ENCODE peak calls at places on chromosomes 2 and 18, in seven cellular contexts. One of them, this sample, is unnamed.

GRCh38 chr18:27400001-27400400 is 214.9 kb upstream of the CHST9 start:
- DNase-seq in endodermal cell: peak
- DNase-seq in cardiac muscle cell: no peak
- DNase-seq in upper lobe of left lung: no peak
- DNase-seq in astrocyte of the spinal cord: no peak
- DNase-seq in colonic mucosa: no peak
- DNase-seq in transverse colon: no peak
- DNase-seq in this sample: peak

GRCh38 chr18:38025433-38026038 is 459.9 kb upstream of the CELF4 start:
- DNase-seq in upper lobe of left lung: no peak
- DNase-seq in endodermal cell: peak
- DNase-seq in cardiac muscle cell: no peak
- DNase-seq in colonic mucosa: no peak
- DNase-seq in transverse colon: no peak
- DNase-seq in astrocyte of the spinal cord: peak
- DNase-seq in this sample: no peak

GRCh38 chr2:127448526-127448925 is 30.3 kb downstream of the PROC start:
- DNase-seq in endodermal cell: no peak
- DNase-seq in astrocyte of the spinal cord: no peak
- DNase-seq in cardiac muscle cell: no peak
- DNase-seq in transverse colon: no peak
- DNase-seq in colonic mucosa: no peak
- DNase-seq in upper lobe of left lung: no peak
- DNase-seq in this sample: no peak

GRCh38 chr2:46164581-46165301 is 132.5 kb upstream of the EPAS1 start:
- DNase-seq in endodermal cell: no peak
- DNase-seq in astrocyte of the spinal cord: peak
- DNase-seq in colonic mucosa: peak
- DNase-seq in transverse colon: peak
- DNase-seq in upper lobe of left lung: peak
- DNase-seq in cardiac muscle cell: peak
- DNase-seq in this sample: peak

GRCh38 chr2:200756618-200757321 is 54.9 kb upstream of the BZW1 start:
- DNase-seq in upper lobe of left lung: peak
- DNase-seq in astrocyte of the spinal cord: peak
- DNase-seq in cardiac muscle cell: peak
- DNase-seq in transverse colon: peak
- DNase-seq in endodermal cell: no peak
- DNase-seq in colonic mucosa: peak
- DNase-seq in this sample: peak

GRCh38 chr18:49621851-49622351 is 60.0 kb downstream of the LIPG start:
- DNase-seq in endodermal cell: peak
- DNase-seq in upper lobe of left lung: no peak
- DNase-seq in astrocyte of the spinal cord: no peak
- DNase-seq in cardiac muscle cell: no peak
- DNase-seq in transverse colon: no peak
- DNase-seq in colonic mucosa: no peak
- DNase-seq in this sample: no peak

GRCh38 chr2:153519260-153519875 is 40.8 kb upstream of the RPRM start:
- DNase-seq in cardiac muscle cell: peak
- DNase-seq in astrocyte of the spinal cord: peak
- DNase-seq in upper lobe of left lung: no peak
- DNase-seq in transverse colon: peak
- DNase-seq in colonic mucosa: peak
- DNase-seq in endodermal cell: peak
- DNase-seq in this sample: peak

GRCh38 chr2:238263204-238264071 is 23.6 kb upstream of the HES6 start:
- DNase-seq in upper lobe of left lung: peak
- DNase-seq in endodermal cell: peak
- DNase-seq in transverse colon: peak
- DNase-seq in cardiac muscle cell: peak
- DNase-seq in colonic mucosa: peak
- DNase-seq in astrocyte of the spinal cord: peak
- DNase-seq in this sample: peak

GRCh38 chr2:239814917-239815637 is 210.1 kb downstream of the NDUFA10 start:
- DNase-seq in endodermal cell: no peak
- DNase-seq in cardiac muscle cell: no peak
- DNase-seq in astrocyte of the spinal cord: no peak
- DNase-seq in transverse colon: peak
- DNase-seq in upper lobe of left lung: no peak
- DNase-seq in colonic mucosa: no peak
- DNase-seq in this sample: no peak

GRCh38 chr18:58580078-58580477 is 48.8 kb downstream of the ALPK2 start:
- DNase-seq in endodermal cell: no peak
- DNase-seq in transverse colon: no peak
- DNase-seq in upper lobe of left lung: no peak
- DNase-seq in astrocyte of the spinal cord: peak
- DNase-seq in colonic mucosa: no peak
- DNase-seq in cardiac muscle cell: no peak
- DNase-seq in this sample: no peak

GRCh38 chr2:14492920-14493503 is 139.5 kb upstream of the LRATD1 start:
- DNase-seq in upper lobe of left lung: no peak
- DNase-seq in transverse colon: no peak
- DNase-seq in endodermal cell: no peak
- DNase-seq in astrocyte of the spinal cord: peak
- DNase-seq in cardiac muscle cell: no peak
- DNase-seq in colonic mucosa: no peak
- DNase-seq in this sample: no peak

DNA sequence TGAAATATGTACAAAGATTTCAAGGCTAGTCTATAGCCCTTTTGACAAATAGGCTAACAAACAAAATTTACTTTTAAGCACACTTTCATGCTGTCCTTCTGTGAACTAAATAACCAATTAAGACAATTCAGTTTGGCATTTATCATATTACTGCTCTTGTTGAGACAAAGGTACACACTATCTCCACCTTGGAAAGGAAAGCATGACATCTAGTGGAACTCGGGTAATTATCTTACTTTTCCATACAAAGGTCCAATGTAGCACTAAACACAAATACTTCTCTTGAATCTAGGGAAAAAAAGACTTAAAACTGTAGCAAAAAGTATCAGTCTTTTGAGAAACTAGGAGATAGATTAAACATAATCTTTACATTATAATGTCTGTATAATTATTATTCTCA is 125.0 kb upstream of the CD226 start:
- DNase-seq in colonic mucosa: no peak
- DNase-seq in astrocyte of the spinal cord: peak
- DNase-seq in endodermal cell: no peak
- DNase-seq in cardiac muscle cell: peak
- DNase-seq in upper lobe of left lung: no peak
- DNase-seq in transverse colon: no peak
- DNase-seq in this sample: no peak
- TF ChIP-seq CTCF in colonic mucosa: no peak
- TF ChIP-seq CTCF in astrocyte of the spinal cord: peak
- TF ChIP-seq CTCF in endodermal cell: peak
- TF ChIP-seq CTCF in cardiac muscle cell: peak
- TF ChIP-seq CTCF in upper lobe of left lung: no peak
- TF ChIP-seq CTCF in transverse colon: no peak
- TF ChIP-seq CTCF in this sample: no peak

DNA sequence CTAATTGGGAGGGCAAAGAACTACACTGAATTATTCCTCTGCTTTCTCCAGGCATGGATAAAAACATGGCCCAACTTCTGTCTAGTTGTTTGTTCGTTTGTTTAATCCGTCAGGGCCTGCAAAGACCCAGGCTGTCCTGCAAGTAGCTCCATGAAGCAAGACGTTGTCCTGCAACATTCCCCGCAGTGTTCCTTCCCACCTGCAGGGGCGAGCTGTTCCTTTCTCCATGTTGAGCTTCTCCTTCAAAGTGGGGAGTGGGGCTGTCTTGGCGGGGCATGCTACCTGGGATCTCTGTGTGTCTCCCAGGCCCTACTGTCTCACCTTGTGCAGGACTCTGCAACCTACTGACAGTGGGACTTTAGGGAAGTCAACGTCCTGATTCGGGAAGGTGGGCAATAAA is 264.0 kb upstream of the SMIM21 start:
- DNase-seq in endodermal cell: peak
- DNase-seq in astrocyte of the spinal cord: no peak
- DNase-seq in cardiac muscle cell: no peak
- DNase-seq in upper lobe of left lung: no peak
- DNase-seq in transverse colon: no peak
- DNase-seq in colonic mucosa: no peak
- DNase-seq in this sample: no peak
- TF ChIP-seq CTCF in endodermal cell: peak
- TF ChIP-seq CTCF in astrocyte of the spinal cord: no peak
- TF ChIP-seq CTCF in cardiac muscle cell: no peak
- TF ChIP-seq CTCF in upper lobe of left lung: no peak
- TF ChIP-seq CTCF in transverse colon: no peak
- TF ChIP-seq CTCF in colonic mucosa: no peak
- TF ChIP-seq CTCF in this sample: no peak

DNA sequence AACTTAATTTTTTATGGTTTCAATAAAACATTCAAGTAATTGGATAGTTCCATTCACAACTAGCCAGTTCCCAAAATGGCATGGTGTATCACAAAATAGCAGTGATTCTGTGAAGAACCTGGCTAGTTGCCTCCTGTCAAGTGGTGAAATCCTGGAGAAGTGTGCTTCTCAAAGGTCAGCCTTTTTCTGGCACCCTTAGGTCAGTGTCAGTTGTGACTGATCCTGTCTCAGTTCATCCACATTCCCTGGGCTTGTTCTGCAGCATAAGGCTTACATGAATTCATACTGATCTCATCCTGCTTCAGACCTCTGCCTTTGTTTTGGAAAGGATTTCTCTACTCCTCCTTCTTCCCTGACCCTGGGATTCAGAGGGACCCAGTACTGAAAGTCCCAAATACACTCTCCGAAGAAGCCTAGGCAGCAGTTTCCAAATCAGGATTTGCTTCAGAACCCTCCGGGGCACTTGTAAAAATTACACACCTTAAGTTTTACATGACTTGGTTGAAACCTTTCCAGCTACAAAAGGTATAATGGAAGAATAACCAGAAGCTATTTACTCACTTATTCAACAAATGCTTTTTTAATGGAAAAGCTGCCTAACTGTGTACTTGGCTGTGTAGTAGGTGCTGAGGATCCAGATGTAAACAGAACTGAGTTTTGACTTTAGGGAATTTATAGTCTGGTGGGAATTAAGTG is 11.0 kb downstream of the MAP3K20 start:
- DNase-seq in endodermal cell: no peak
- DNase-seq in astrocyte of the spinal cord: no peak
- DNase-seq in transverse colon: no peak
- DNase-seq in cardiac muscle cell: no peak
- DNase-seq in colonic mucosa: no peak
- DNase-seq in upper lobe of left lung: no peak
- DNase-seq in this sample: no peak
- TF ChIP-seq CTCF in endodermal cell: no peak
- TF ChIP-seq CTCF in astrocyte of the spinal cord: no peak
- TF ChIP-seq CTCF in transverse colon: no peak
- TF ChIP-seq CTCF in cardiac muscle cell: no peak
- TF ChIP-seq CTCF in colonic mucosa: no peak
- TF ChIP-seq CTCF in upper lobe of left lung: no peak
- TF ChIP-seq CTCF in this sample: no peak

DNA sequence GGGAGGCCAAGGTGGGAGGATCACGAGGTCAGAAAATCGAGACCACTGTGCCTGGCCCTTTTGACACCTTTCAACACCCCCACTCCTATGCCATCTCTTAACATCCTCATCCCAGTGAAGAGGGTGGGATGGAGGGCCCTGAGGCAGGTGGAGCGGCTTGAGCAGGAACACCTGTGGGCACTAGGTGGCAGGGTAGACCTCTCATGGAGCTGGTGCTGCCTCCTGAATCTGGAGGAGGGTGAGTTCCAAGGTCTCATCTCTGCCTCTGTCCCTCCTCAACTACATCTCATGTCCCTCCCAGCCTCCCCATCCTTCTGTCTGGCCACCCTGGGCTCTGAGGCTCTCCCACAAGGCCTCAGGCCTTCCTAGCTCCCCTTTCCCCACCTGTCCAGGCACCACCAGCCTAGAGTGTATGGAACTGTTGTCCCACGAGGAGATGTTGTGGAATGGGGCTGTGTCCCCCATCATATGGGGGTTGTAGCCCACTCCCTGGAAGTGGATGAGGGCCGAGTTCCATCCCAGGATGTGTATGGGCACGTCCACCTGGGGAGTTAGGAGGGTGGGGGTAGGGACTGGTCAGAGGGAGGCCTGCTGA is 17.0 kb upstream of the CRYBA2 start:
- DNase-seq in cardiac muscle cell: no peak
- DNase-seq in transverse colon: peak
- DNase-seq in astrocyte of the spinal cord: no peak
- DNase-seq in colonic mucosa: no peak
- DNase-seq in upper lobe of left lung: no peak
- DNase-seq in endodermal cell: peak
- DNase-seq in this sample: peak
- TF ChIP-seq CTCF in cardiac muscle cell: peak
- TF ChIP-seq CTCF in transverse colon: peak
- TF ChIP-seq CTCF in astrocyte of the spinal cord: peak
- TF ChIP-seq CTCF in colonic mucosa: peak
- TF ChIP-seq CTCF in upper lobe of left lung: no peak
- TF ChIP-seq CTCF in endodermal cell: peak
- TF ChIP-seq CTCF in this sample: peak

GRCh38 chr18:471701-472100 is 28.8 kb downstream of the COLEC12 start:
- DNase-seq in transverse colon: no peak
- DNase-seq in cardiac muscle cell: peak
- DNase-seq in upper lobe of left lung: no peak
- DNase-seq in colonic mucosa: no peak
- DNase-seq in astrocyte of the spinal cord: no peak
- DNase-seq in endodermal cell: no peak
- DNase-seq in this sample: no peak
- TF ChIP-seq CTCF in transverse colon: no peak
- TF ChIP-seq CTCF in cardiac muscle cell: no peak
- TF ChIP-seq CTCF in upper lobe of left lung: no peak
- TF ChIP-seq CTCF in colonic mucosa: no peak
- TF ChIP-seq CTCF in astrocyte of the spinal cord: no peak
- TF ChIP-seq CTCF in endodermal cell: no peak
- TF ChIP-seq CTCF in this sample: no peak

DNA sequence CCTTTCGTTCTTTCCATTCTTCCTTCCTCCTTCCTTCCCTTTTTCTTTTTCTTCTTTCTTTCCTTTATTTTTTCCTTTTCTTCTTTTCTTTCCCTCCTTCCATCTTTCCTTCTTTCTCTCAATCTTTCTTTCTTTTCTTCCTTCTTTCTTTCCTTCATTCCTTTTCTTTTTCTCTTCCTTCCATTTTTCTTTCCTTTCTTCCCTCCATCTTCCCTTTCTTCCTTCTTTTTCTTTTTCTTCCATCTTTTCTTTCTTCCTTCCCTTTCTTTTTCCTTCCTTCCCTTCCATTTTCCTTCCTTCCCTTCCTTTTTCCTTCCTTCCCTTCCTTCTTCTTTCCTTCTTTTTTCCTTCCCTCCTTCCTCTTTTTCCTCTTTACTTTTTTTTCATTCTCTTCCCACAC is 568.7 kb downstream of the GALR1 start:
- DNase-seq in astrocyte of the spinal cord: no peak
- DNase-seq in cardiac muscle cell: no peak
- DNase-seq in colonic mucosa: no peak
- DNase-seq in endodermal cell: no peak
- DNase-seq in upper lobe of left lung: no peak
- DNase-seq in transverse colon: no peak
- DNase-seq in this sample: no peak
- TF ChIP-seq CTCF in astrocyte of the spinal cord: no peak
- TF ChIP-seq CTCF in cardiac muscle cell: no peak
- TF ChIP-seq CTCF in colonic mucosa: no peak
- TF ChIP-seq CTCF in endodermal cell: no peak
- TF ChIP-seq CTCF in upper lobe of left lung: no peak
- TF ChIP-seq CTCF in transverse colon: no peak
- TF ChIP-seq CTCF in this sample: no peak

This sample was measured in Calu3.